ENCODE peak calls at places on chromosomes 2 and 18, in eight cellular contexts. K, J, I, L, B, T, G and E are unnamed samples.

GRCh38 chr2:54986266-54986665 is 64.0 kb downstream of the RTN4 start:
- DNase-seq in K (no peak), J (no peak), I (no peak), L (no peak), B (no peak), T (no peak), G (no peak), E (peak; percentile 47)

GRCh38 chr2:209578394-209579006 is 154.7 kb downstream of the MAP2 start:
- DNase-seq in K (no peak), J (no peak), I (no peak), L (no peak), B (no peak), T (no peak), G (no peak), E (no peak)

GRCh38 chr18:58898427-58898826 is 33.8 kb downstream of the ZNF532 start:
- DNase-seq in K (no peak), J (no peak), I (no peak), L (no peak), B (no peak), T (no peak), G (no peak), E (no peak)

GRCh38 chr18:7255054-7255453 is 24.2 kb downstream of the LRRC30 start:
- DNase-seq in K (no peak), J (no peak), I (no peak), L (no peak), B (no peak), T (no peak), G (no peak), E (no peak)

GRCh38 chr18:80119111-80119510 is 10.0 kb downstream of the ADNP2 start:
- DNase-seq in K (no peak), J (no peak), I (no peak), L (no peak), B (no peak), T (no peak), G (no peak), E (no peak)

GRCh38 chr2:121196132-121196848 is 88.7 kb downstream of the TFCP2L1 start:
- DNase-seq in K (no peak), J (peak; percentile 49), I (no peak), L (no peak), B (no peak), T (no peak), G (no peak), E (no peak)

GRCh38 chr2:79849241-79849640 is 336.4 kb downstream of the CTNNA2 start:
- DNase-seq in K (no peak), J (no peak), I (no peak), L (no peak), B (no peak), T (no peak), G (no peak), E (no peak)

GRCh38 chr18:12862467-12862866 is 21.6 kb downstream of the PTPN2 start:
- DNase-seq in K (peak; percentile 90), J (no peak), I (no peak), L (no peak), B (no peak), T (no peak), G (no peak), E (no peak)

GRCh38 chr2:205407984-205408383 is 274.3 kb upstream of the NRP2 start:
- DNase-seq in K (no peak), J (no peak), I (peak; percentile 75), L (no peak), B (no peak), T (no peak), G (no peak), E (no peak)

GRCh38 chr18:23970161-23971153 is 44.1 kb upstream of the TTC39C start:
- DNase-seq in K (no peak), J (no peak), I (no peak), L (peak; percentile 33), B (no peak), T (no peak), G (no peak), E (no peak)

GRCh38 chr2:64141711-64142405 is 2.4 kb downstream of the PELI1 start:
- DNase-seq in K (no peak), J (no peak), I (no peak), L (no peak), B (peak; percentile 14), T (no peak), G (no peak), E (no peak)

GRCh38 chr2:192016265-192016664 is 169.4 kb upstream of the CAVIN2 start:
- DNase-seq in K (peak; percentile 54), J (no peak), I (peak; percentile 88), L (no peak), B (no peak), T (no peak), G (no peak), E (no peak)

GRCh38 chr2:85278361-85278760 is 49.4 kb downstream of the TGOLN2 start:
- DNase-seq in K (peak; percentile 37), J (no peak), I (peak; percentile 75), L (no peak), B (no peak), T (no peak), G (no peak), E (no peak)

GRCh38 chr2:65877331-65877791 is 445.0 kb upstream of the SPRED2 start:
- DNase-seq in K (no peak), J (no peak), I (no peak), L (no peak), B (no peak), T (no peak), G (no peak), E (no peak)

GRCh38 chr2:58497189-58497588 is 256.1 kb upstream of the FANCL start:
- DNase-seq in K (peak; percentile 79), J (no peak), I (peak; percentile 12), L (no peak), B (no peak), T (no peak), G (no peak), E (no peak)